ENCODE peak calls at places on chromosomes 13 and 19, in four cellular contexts. V is frontal cortex, H is T-helper 1 cell, N is DMS153. W is an unnamed sample.

GRCh38 chr19:6241056-6241455 is 38.7 kb downstream of the MLLT1 start:
- DNase-seq in V (no peak), H (no peak), N (no peak), W (no peak)

GRCh38 chr13:95153647-95154405 is 147.4 kb downstream of the ABCC4 start:
- DNase-seq in H (no peak), V (no peak), N (peak; percentile 96), W (no peak)

GRCh38 chr19:51002542-51003311 is 1.3 kb upstream of the KLK8 start:
- DNase-seq in N (no peak), H (no peak), V (no peak), W (no peak)

GRCh38 chr13:28678809-28679208 is 19.9 kb downstream of the POMP start:
- DNase-seq in V (no peak), H (no peak), N (no peak), W (no peak)

GRCh38 chr13:91456837-91457236 is 58.4 kb downstream of the GPC5 start:
- DNase-seq in N (no peak), H (no peak), V (no peak), W (no peak)

GRCh38 chr19:6238256-6238642 is 41.5 kb downstream of the MLLT1 start:
- DNase-seq in N (no peak), V (no peak), H (no peak), W (no peak)

GRCh38 chr13:59659981-59660380 is 503.7 kb downstream of the DIAPH3 start:
- DNase-seq in N (no peak), V (no peak), H (no peak), W (no peak)

GRCh38 chr19:10155834-10156233 is 36.1 kb upstream of the EIF3G start:
- DNase-seq in N (no peak), H (no peak), V (no peak), W (no peak)

GRCh38 chr13:114119196-114119595 is 13.2 kb downstream of the RASA3 start:
- DNase-seq in H (no peak), N (no peak), V (no peak), W (no peak)

GRCh38 chr19:56403261-56403660 is 871 bp upstream of the ZNF583 start:
- DNase-seq in H (no peak), N (no peak), V (no peak), W (no peak)

GRCh38 chr13:72246396-72246795 is 379.4 kb upstream of the DACH1 start:
- DNase-seq in N (no peak), V (no peak), H (no peak), W (no peak)

GRCh38 chr13:23695711-23696512 is 125.7 kb downstream of the TNFRSF19 start:
- DNase-seq in N (no peak), H (peak; percentile 25), V (no peak), W (no peak)

GRCh38 chr19:45558399-45558878 is 26.2 kb downstream of the OPA3 start:
- DNase-seq in V (peak; percentile 73), N (no peak), H (peak; percentile 57), W (no peak)

GRCh38 chr13:43475135-43475534 is 311.6 kb downstream of the ENOX1 start:
- DNase-seq in H (no peak), N (no peak), V (no peak), W (no peak)

GRCh38 chr19:48992571-48993174 is 436 bp downstream of the GYS1 start:
- DNase-seq in V (no peak), H (no peak), N (no peak), W (no peak)

GRCh38 chr13:21435710-21436151 is 23.4 kb downstream of the ZDHHC20 start:
- DNase-seq in H (no peak), V (peak; percentile 25), N (no peak), W (no peak)

GRCh38 chr19:49499030-49499670 is 2.9 kb downstream of the RPS11 start:
- DNase-seq in H (no peak), V (no peak), N (no peak), W (no peak)

GRCh38 chr19:4988770-4989251 is 19.9 kb downstream of the KDM4B start:
- DNase-seq in H (no peak), V (no peak), N (no peak), W (no peak)

GRCh38 chr13:50149932-50150331 is 134.7 kb downstream of the KCNRG start:
- DNase-seq in H (no peak), V (no peak), N (no peak), W (no peak)

GRCh38 chr13:92716749-92717148 is 509.9 kb upstream of the GPC6 start:
- DNase-seq in H (no peak), N (peak; percentile 26), V (no peak), W (no peak)

GRCh38 chr13:27338816-27339215 is 68.2 kb downstream of the RASL11A start:
- DNase-seq in N (no peak), V (no peak), H (no peak), W (no peak)

GRCh38 chr19:11420429-11420893 is 1.3 kb upstream of the RGL3 start:
- DNase-seq in V (no peak), N (no peak), H (no peak), W (no peak)

GRCh38 chr13:20340759-20341161 is 108.6 kb upstream of the GJB6 start:
- DNase-seq in H (no peak), V (no peak), N (no peak), W (no peak)

GRCh38 chr13:37797606-37798005 is 72.0 kb downstream of the TRPC4 start:
- DNase-seq in N (no peak), H (no peak), V (no peak), W (no peak)